ENCODE peak calls at places on chromosomes 4 and X, in eight cellular contexts. T is left ventricle myocardium inferior; I is naive thymus-derived CD4-positive, alpha-beta T cell; C is iPS DF 6.9; V is CD8-positive, alpha-beta memory T cell; L is BE2C; B is adrenal gland; F is brain microvascular endothelial cell. Z is an unnamed sample. For H3K36me3, the result is how much of the 10 kb centered on the place peaks cover.

GRCh38 chr4:31187979-31188378 is 467.8 kb downstream of the PCDH7 start:
- DNase-seq in T (no peak), I (no peak), C (no peak), V (no peak), L (no peak), B (no peak), F (no peak), Z (no peak)

GRCh38 chr4:81314196-81314896 is 99.3 kb upstream of the PRKG2 start:
- DNase-seq in T (peak), I (no peak), C (no peak), V (no peak), L (no peak), B (no peak), F (peak), Z (peak)

GRCh38 chr4:167196386-167196785 is 37.9 kb downstream of the SPOCK3 start:
- DNase-seq in T (no peak), I (no peak), C (no peak), V (no peak), L (no peak), B (no peak), F (no peak), Z (no peak)

GRCh38 chr4:141652161-141652778 is 15.9 kb downstream of the IL15 start:
- DNase-seq in T (no peak), I (no peak), C (no peak), V (no peak), L (no peak), B (no peak), F (no peak), Z (peak)

GRCh38 chrX:115013705-115014104 is 3.7 kb downstream of the IL13RA2 start:
- DNase-seq in T (no peak), I (no peak), C (no peak), V (no peak), L (no peak), B (no peak), F (no peak), Z (no peak)

GRCh38 chr4:37726666-37727065 is 40.5 kb upstream of the RELL1 start:
- DNase-seq in T (no peak), I (no peak), C (no peak), V (no peak), L (no peak), B (no peak), F (peak), Z (no peak)

GRCh38 chr4:3112979-3113469 is 38.5 kb downstream of the HTT start:
- DNase-seq in T (no peak), I (no peak), C (no peak), V (no peak), L (no peak), B (no peak), F (no peak), Z (no peak)

GRCh38 chr4:16745009-16745408 is 153.4 kb downstream of the LDB2 start:
- DNase-seq in T (no peak), I (no peak), C (no peak), V (no peak), L (no peak), B (peak), F (peak), Z (peak)

GRCh38 chr4:37157403-37158167 is 87.0 kb upstream of the NWD2 start:
- DNase-seq in T (no peak), I (no peak), C (no peak), V (no peak), L (no peak), B (no peak), F (no peak), Z (no peak)

GRCh38 chrX:120653000-120653399 is 23.1 kb upstream of the C1GALT1C1 start:
- DNase-seq in T (no peak), I (no peak), C (no peak), V (no peak), L (peak), B (no peak), F (no peak), Z (no peak)

GRCh38 chr4:95549246-95550138 is 719 bp upstream of the UNC5C start:
- DNase-seq in T (peak), I (no peak), C (no peak), V (no peak), L (no peak), B (no peak), F (peak), Z (no peak)

GRCh38 chrX:17500145-17500579 is 125.2 kb downstream of the NHS start:
- DNase-seq in T (no peak), I (no peak), C (no peak), V (no peak), L (no peak), B (no peak), F (peak), Z (no peak)

GRCh38 chrX:153651540-153652079 is 4.6 kb downstream of the DUSP9 start:
- DNase-seq in T (no peak), I (no peak), C (no peak), V (no peak), L (no peak), B (peak), F (no peak), Z (no peak)

GRCh38 chrX:41350976-41351569 is 17.1 kb downstream of the DDX3X start:
- DNase-seq in T (no peak), I (no peak), C (no peak), V (no peak), L (no peak), B (no peak), F (no peak), Z (no peak)

GRCh38 chr4:53551963-53552362 is 39.3 kb downstream of the LNX1 start:
- DNase-seq in T (no peak), I (no peak), C (no peak), V (no peak), L (no peak), B (no peak), F (no peak), Z (no peak)

GRCh38 chr4:128484896-128485295 is 197.3 kb upstream of the PGRMC2 start:
- DNase-seq in T (no peak), I (no peak), C (no peak), V (no peak), L (no peak), B (no peak), F (no peak), Z (no peak)

GRCh38 chr4:80183196-80184052 is 13.9 kb upstream of the PRDM8 start:
- DNase-seq in T (peak), I (no peak), C (no peak), V (peak), L (peak), B (no peak), F (no peak), Z (no peak)

GRCh38 chr4:54006755-54007154 is 57.6 kb downstream of the CHIC2 start:
- DNase-seq in T (no peak), I (no peak), C (no peak), V (no peak), L (no peak), B (no peak), F (no peak), Z (no peak)

DNA sequence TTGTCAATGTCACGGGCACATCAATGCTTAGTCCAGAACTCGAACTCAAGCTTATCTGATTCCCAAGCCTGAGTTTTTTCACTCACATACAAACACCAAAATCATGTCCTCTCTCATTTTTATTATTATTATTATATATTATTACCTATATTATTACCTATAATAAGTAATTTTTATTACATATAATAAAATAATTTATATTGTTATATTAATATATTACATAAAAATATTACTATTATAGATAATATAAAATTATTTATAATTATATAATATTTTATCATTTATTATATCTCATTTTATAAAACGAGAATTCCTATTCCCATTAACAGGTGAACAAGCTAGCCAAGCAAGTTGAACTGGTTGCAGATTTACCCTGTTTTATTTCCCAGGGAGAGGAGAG is 13.0 kb downstream of the RXFP1 start:
- DNase-seq in T (no peak), I (no peak), C (no peak), V (no peak), L (no peak), B (no peak), F (no peak), Z (no peak)
- H3K4me3 ChIP-seq in T (no peak), I (no peak), C (no peak), V (no peak), L (no peak), B (no peak), F (no peak), Z (no peak)

GRCh38 chrX:1420371-1420770 is 28.5 kb upstream of the SLC25A6 start:
- DNase-seq in T (no peak), I (no peak), C (no peak), V (no peak), L (no peak), B (no peak), F (no peak), Z (no peak)
- H3K36me3 ChIP-seq in T (under half), I (under half), C (half or more), V (half or more), L (under half), B (under half), F (under half), Z (under half)

GRCh38 chr4:73870260-73870659 is 1.1 kb downstream of the CXCL1 start:
- DNase-seq in T (no peak), I (no peak), C (no peak), V (no peak), L (no peak), B (no peak), F (no peak), Z (no peak)
- H3K4me3 ChIP-seq in T (peak), I (no peak), C (no peak), V (no peak), L (no peak), B (no peak), F (peak), Z (no peak)

DNA sequence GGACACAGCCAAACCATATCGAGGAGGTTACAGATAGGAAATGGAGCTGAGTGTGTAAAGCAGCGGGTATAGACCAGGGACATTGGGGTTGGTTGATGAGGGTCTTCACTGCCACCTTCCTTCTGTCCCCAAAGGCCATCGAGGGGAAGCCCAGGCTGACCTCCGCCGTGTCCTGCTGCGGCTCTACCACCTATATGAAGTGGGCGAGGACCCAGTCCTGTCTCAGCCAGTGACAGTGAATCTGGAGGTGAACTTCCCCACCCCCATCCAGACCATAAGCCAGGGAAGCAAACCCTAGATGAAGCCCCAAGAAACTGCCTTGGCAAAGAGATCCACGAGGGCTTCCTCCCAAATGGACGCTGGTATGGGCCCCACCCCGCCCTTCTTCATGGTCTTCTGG is 23.2 kb upstream of the MRFAP1 start:
- DNase-seq in T (no peak), I (no peak), C (no peak), V (no peak), L (no peak), B (no peak), F (no peak), Z (no peak)
- H3K36me3 ChIP-seq in T (half or more), I (under half), C (under half), V (under half), L (under half), B (under half), F (under half), Z (under half)

DNA sequence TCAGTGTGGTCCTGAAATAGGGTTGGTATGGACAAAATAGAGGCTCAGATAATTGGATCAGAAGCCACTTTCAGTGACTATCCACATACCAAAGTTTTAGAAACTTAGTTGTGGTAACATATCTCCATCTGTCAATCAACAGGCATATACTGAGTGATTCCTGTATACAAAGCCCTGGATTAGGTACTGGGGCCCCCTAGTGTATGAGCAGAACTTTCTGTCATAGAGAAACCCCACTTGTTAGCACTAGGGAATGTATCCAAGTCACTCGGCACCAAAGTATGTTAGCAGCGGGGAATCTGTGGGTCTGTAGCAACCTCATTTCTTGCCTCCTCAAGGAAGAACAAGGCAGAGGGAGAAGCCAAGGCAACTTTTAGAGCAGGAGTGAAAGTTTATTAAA is 50.7 kb downstream of the MAP7D3 start:
- DNase-seq in T (no peak), I (no peak), C (no peak), V (no peak), L (no peak), B (no peak), F (no peak), Z (no peak)
- H3K4me3 ChIP-seq in T (peak), I (no peak), C (no peak), V (no peak), L (no peak), B (no peak), F (no peak), Z (peak)

GRCh38 chr4:6824071-6824470 is 41.5 kb downstream of the KIAA0232 start:
- DNase-seq in T (no peak), I (no peak), C (no peak), V (no peak), L (no peak), B (no peak), F (peak), Z (no peak)
- H3K36me3 ChIP-seq in T (under half), I (under half), C (under half), V (under half), L (under half), B (under half), F (under half), Z (under half)

GRCh38 chrX:47561653-47562151 is 697 bp downstream of the ARAF start:
- DNase-seq in T (no peak), I (no peak), C (no peak), V (no peak), L (no peak), B (no peak), F (no peak), Z (no peak)
- H3K4me3 ChIP-seq in T (peak), I (peak), C (peak), V (peak), L (peak), B (peak), F (peak), Z (peak)

Z was measured in BJ.